ENCODE peak calls at places on chromosomes 4 and X, in eight cellular contexts. K, T, D, W, U, F, H and O are unnamed samples.

GRCh38 chrX:8194216-8194615 is 23.1 kb upstream of the VCX2 start:
- DNase-seq in K (no peak), T (no peak), D (no peak), W (no peak), U (no peak), F (no peak), H (no peak), O (no peak)

GRCh38 chr4:151231915-151232595 is 44.9 kb upstream of the PRSS48 start:
- DNase-seq in K (no peak), T (no peak), D (no peak), W (no peak), U (no peak), F (peak), H (peak), O (no peak)

GRCh38 chr4:124143632-124144031 is 568.9 kb downstream of the ANKRD50 start:
- DNase-seq in K (no peak), T (no peak), D (no peak), W (no peak), U (no peak), F (no peak), H (no peak), O (no peak)

GRCh38 chr4:14906805-14907204 is 95.5 kb upstream of the CPEB2 start:
- DNase-seq in K (no peak), T (no peak), D (no peak), W (no peak), U (no peak), F (no peak), H (no peak), O (no peak)

GRCh38 chr4:169398294-169398693 is 127.5 kb upstream of the SH3RF1 start:
- DNase-seq in K (no peak), T (peak), D (peak), W (no peak), U (no peak), F (peak), H (no peak), O (peak)

GRCh38 chr4:83189631-83190136 is 75.2 kb upstream of the PLAC8 start:
- DNase-seq in K (no peak), T (no peak), D (no peak), W (no peak), U (no peak), F (peak), H (no peak), O (no peak)

GRCh38 chr4:76300012-76300411 is 6.5 kb upstream of the STBD1 start:
- DNase-seq in K (no peak), T (no peak), D (no peak), W (no peak), U (no peak), F (no peak), H (no peak), O (no peak)

GRCh38 chr4:33369366-33369899 is 2649.3 kb downstream of the PCDH7 start:
- DNase-seq in K (no peak), T (peak), D (peak), W (no peak), U (no peak), F (peak), H (no peak), O (peak)

GRCh38 chrX:40468033-40468979 is 112.5 kb upstream of the ATP6AP2 start:
- DNase-seq in K (no peak), T (no peak), D (peak), W (peak), U (no peak), F (peak), H (peak), O (no peak)

GRCh38 chr4:23728393-23728792 is 161.5 kb downstream of the PPARGC1A start:
- DNase-seq in K (no peak), T (peak), D (peak), W (peak), U (no peak), F (peak), H (no peak), O (peak)

GRCh38 chr4:156185514-156185913 is 231.8 kb upstream of the CTSO start:
- DNase-seq in K (no peak), T (no peak), D (no peak), W (no peak), U (no peak), F (no peak), H (no peak), O (no peak)

GRCh38 chr4:85200106-85200505 is 233.6 kb upstream of the WDFY3 start:
- DNase-seq in K (no peak), T (no peak), D (no peak), W (no peak), U (no peak), F (no peak), H (no peak), O (no peak)

GRCh38 chr4:1448589-1449420 is 42.6 kb upstream of the NKX1-1 start:
- DNase-seq in K (no peak), T (no peak), D (no peak), W (no peak), U (no peak), F (no peak), H (no peak), O (no peak)

GRCh38 chr4:159685406-159686092 is 582.7 kb downstream of the RAPGEF2 start:
- DNase-seq in K (no peak), T (no peak), D (no peak), W (no peak), U (no peak), F (peak), H (no peak), O (peak)

GRCh38 chr4:6478546-6479220 is 6.3 kb upstream of the PPP2R2C start:
- DNase-seq in K (no peak), T (no peak), D (no peak), W (no peak), U (no peak), F (no peak), H (no peak), O (no peak)

GRCh38 chr4:65597697-65598096 is 72.6 kb downstream of the EPHA5 start:
- DNase-seq in K (no peak), T (no peak), D (no peak), W (no peak), U (no peak), F (no peak), H (no peak), O (no peak)

GRCh38 chr4:1045193-1045594 is 33.8 kb downstream of the FGFRL1 start:
- DNase-seq in K (peak), T (no peak), D (no peak), W (no peak), U (peak), F (no peak), H (no peak), O (no peak)

GRCh38 chr4:3174371-3175338 is 74.3 kb upstream of the MSANTD1 start:
- DNase-seq in K (no peak), T (no peak), D (no peak), W (no peak), U (no peak), F (no peak), H (no peak), O (no peak)

GRCh38 chr4:118917582-118917981 is 28.9 kb downstream of the SYNPO2 start:
- DNase-seq in K (no peak), T (no peak), D (peak), W (no peak), U (no peak), F (peak), H (no peak), O (no peak)

GRCh38 chrX:87636533-87636932 is 118.9 kb downstream of the KLHL4 start:
- DNase-seq in K (no peak), T (no peak), D (no peak), W (no peak), U (no peak), F (no peak), H (no peak), O (no peak)

GRCh38 chrX:18377802-18378201 is 23.3 kb upstream of the SCML2 start:
- DNase-seq in K (no peak), T (no peak), D (peak), W (no peak), U (no peak), F (peak), H (peak), O (no peak)

GRCh38 chr4:55635282-55635681 is 816 bp downstream of the NMU start:
- DNase-seq in K (no peak), T (no peak), D (no peak), W (no peak), U (no peak), F (no peak), H (no peak), O (no peak)

GRCh38 chrX:155968106-155968714 is 29.3 kb upstream of the IL9R start:
- DNase-seq in K (no peak), T (no peak), D (no peak), W (no peak), U (no peak), F (no peak), H (peak), O (no peak)

GRCh38 chr4:71093745-71094144 is 100.3 kb downstream of the DCK start:
- DNase-seq in K (no peak), T (no peak), D (no peak), W (no peak), U (no peak), F (no peak), H (no peak), O (no peak)

GRCh38 chr4:112889619-112890294 is 159.7 kb upstream of the ANK2 start:
- DNase-seq in K (no peak), T (no peak), D (peak), W (no peak), U (no peak), F (peak), H (no peak), O (no peak)

GRCh38 chrX:107117993-107118321 is 665 bp downstream of the RBM41 start:
- DNase-seq in K (no peak), T (no peak), D (no peak), W (no peak), U (no peak), F (peak), H (no peak), O (no peak)

GRCh38 chr4:53019485-53020382 is 157.6 kb downstream of the RASL11B start:
- DNase-seq in K (no peak), T (no peak), D (peak), W (no peak), U (no peak), F (peak), H (no peak), O (no peak)

GRCh38 chrX:118183606-118184005 is 67.0 kb upstream of the KLHL13 start:
- DNase-seq in K (no peak), T (no peak), D (no peak), W (no peak), U (no peak), F (no peak), H (no peak), O (no peak)

GRCh38 chr4:145545538-145546224 is 64.0 kb downstream of the SMAD1 start:
- DNase-seq in K (no peak), T (peak), D (peak), W (peak), U (no peak), F (peak), H (no peak), O (peak)

GRCh38 chr4:151233600-151233999 is 43.4 kb upstream of the PRSS48 start:
- DNase-seq in K (no peak), T (no peak), D (no peak), W (no peak), U (no peak), F (no peak), H (peak), O (no peak)

GRCh38 chr4:168737441-168738176 is 240.8 kb downstream of the PALLD start:
- DNase-seq in K (no peak), T (peak), D (no peak), W (no peak), U (no peak), F (peak), H (no peak), O (peak)

GRCh38 chrX:100407147-100407783 is 2.8 kb downstream of the PCDH19 start:
- DNase-seq in K (no peak), T (no peak), D (no peak), W (no peak), U (peak), F (no peak), H (no peak), O (no peak)

GRCh38 chr4:153822316-153822715 is 33.4 kb upstream of the SFRP2 start:
- DNase-seq in K (no peak), T (no peak), D (no peak), W (no peak), U (no peak), F (no peak), H (no peak), O (no peak)

GRCh38 chrX:49186125-49187027 is at the start of gene PRICKLE3:
- DNase-seq in K (no peak), T (no peak), D (peak), W (no peak), U (peak), F (peak), H (peak), O (no peak)

GRCh38 chrX:45479196-45479834 is 278.6 kb upstream of the DIPK2B start:
- DNase-seq in K (no peak), T (peak), D (peak), W (peak), U (no peak), F (peak), H (no peak), O (peak)

GRCh38 chr4:132596186-132596585 is 552.9 kb upstream of the PCDH10 start:
- DNase-seq in K (no peak), T (no peak), D (no peak), W (no peak), U (no peak), F (no peak), H (no peak), O (no peak)

GRCh38 chrX:131746491-131746968 is 202.7 kb downstream of the OR13H1 start:
- DNase-seq in K (no peak), T (no peak), D (no peak), W (peak), U (peak), F (no peak), H (peak), O (peak)

GRCh38 chrX:131739823-131740222 is 195.9 kb downstream of the OR13H1 start:
- DNase-seq in K (no peak), T (no peak), D (peak), W (no peak), U (no peak), F (peak), H (no peak), O (no peak)

GRCh38 chrX:131745942-131746489 is 202.1 kb downstream of the OR13H1 start:
- DNase-seq in K (no peak), T (no peak), D (no peak), W (no peak), U (no peak), F (no peak), H (no peak), O (no peak)

DNA sequence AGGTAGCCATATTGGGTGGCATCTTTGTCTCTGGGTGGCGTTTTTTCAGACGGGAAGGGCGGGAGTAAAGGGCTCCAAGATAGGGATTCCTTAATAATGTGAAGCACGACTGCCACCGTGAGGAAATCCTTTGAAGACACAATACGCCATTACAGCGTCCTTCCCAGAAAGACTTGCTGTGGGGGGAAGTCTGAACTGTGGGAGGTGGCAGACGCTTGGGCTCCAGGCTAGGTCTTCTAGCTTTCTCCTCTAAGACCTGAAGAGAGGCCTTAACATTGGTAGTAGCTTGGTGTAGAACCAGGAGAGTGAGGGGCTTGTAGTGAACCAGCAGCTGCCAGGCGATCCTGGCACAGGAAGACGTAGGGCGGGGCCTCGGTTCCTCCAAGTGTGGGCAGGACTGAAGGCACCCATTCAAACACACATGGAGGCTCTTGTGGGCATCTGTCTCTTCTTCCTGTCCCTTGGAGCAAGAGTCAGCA is 197.3 kb downstream of the OR13H1 start:
- DNase-seq in K (no peak), T (no peak), D (no peak), W (no peak), U (peak), F (no peak), H (peak), O (peak)
- H3K4me3 ChIP-seq in K (no peak), T (no peak), D (no peak), W (no peak), U (peak), F (no peak), H (peak), O (peak)

DNA sequence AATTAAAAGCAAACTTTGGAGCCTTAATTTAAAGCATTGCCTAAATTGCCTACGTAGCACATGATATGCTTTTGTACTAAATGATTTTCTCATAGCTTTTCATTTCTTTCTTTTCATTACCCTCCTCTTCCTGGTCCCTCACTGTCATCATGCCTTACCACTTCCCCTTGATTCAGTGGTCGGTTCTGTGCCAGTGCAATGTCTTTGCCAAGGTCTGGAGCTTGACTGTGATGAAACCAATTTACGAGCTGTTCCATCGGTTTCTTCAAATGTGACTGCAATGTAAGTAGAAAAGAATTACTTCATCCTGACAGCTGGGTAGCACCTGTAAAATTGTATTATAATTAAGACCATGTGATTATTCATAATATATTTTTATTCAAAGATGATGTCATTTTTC is 72.5 kb downstream of the C4orf46 start:
- DNase-seq in K (no peak), T (no peak), D (no peak), W (no peak), U (no peak), F (no peak), H (no peak), O (no peak)
- TF ChIP-seq CTCF in K (no peak), T (no peak), D (no peak), W (no peak), U (no peak), F (no peak), H (no peak), O (no peak)

DNA sequence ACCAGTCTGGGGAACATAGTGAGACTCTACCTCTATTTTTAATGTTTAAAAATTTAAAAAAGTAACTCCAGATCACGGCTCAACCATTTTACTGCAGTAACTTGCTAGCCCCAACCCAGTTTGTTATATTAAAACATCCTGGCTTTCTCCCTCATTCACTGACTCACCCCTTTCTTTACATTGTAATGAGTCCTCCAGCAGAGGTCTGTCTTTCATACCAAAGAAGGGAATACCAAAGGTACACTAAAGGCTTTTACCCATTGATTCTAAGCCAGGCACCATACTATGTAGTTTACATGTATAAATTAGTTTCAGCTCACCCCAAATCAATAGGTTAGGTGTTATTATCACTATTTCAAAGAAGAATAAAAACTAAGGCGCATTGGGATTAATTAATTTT is 286.9 kb downstream of the PACRGL start:
- DNase-seq in K (no peak), T (no peak), D (no peak), W (no peak), U (no peak), F (no peak), H (no peak), O (no peak)
- H3K4me3 ChIP-seq in K (no peak), T (no peak), D (no peak), W (no peak), U (no peak), F (no peak), H (no peak), O (no peak)

GRCh38 chr4:41887322-41887721 is 47.9 kb upstream of the TMEM33 start:
- DNase-seq in K (no peak), T (no peak), D (no peak), W (no peak), U (no peak), F (no peak), H (no peak), O (no peak)
- TF ChIP-seq CTCF in K (no peak), T (no peak), D (no peak), W (no peak), U (no peak), F (no peak), H (no peak), O (no peak)

DNA sequence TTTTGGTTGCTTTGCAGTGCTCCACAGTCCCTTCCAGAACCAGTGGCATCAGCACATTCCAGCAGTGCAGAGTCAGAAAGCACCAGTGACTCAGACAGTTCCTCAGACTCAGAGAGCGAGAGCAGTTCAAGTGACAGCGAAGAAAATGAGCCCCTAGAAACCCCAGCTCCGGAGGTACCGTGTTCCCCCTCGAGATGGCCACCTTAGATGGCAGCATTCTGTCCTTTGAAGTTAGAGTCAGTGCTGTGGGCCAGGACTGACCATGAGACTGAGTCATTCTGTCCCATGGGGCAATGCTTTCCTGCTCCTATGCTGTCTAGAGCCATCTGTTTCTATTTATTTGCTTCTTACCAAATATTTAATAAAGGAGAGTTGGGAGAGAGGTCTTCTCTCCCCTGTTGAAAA is 112.3 kb downstream of the KLHL8 start:
- DNase-seq in K (no peak), T (no peak), D (peak), W (peak), U (no peak), F (peak), H (no peak), O (peak)
- H3K4me3 ChIP-seq in K (no peak), T (peak), D (no peak), W (no peak), U (no peak), F (no peak), H (no peak), O (no peak)

GRCh38 chrX:47619486-47620302 is at the start of gene SYN1:
- DNase-seq in K (no peak), T (peak), D (peak), W (no peak), U (peak), F (peak), H (peak), O (peak)
- TF ChIP-seq CTCF in K (no peak), T (no peak), D (no peak), W (peak), U (no peak), F (peak), H (peak), O (peak)

DNA sequence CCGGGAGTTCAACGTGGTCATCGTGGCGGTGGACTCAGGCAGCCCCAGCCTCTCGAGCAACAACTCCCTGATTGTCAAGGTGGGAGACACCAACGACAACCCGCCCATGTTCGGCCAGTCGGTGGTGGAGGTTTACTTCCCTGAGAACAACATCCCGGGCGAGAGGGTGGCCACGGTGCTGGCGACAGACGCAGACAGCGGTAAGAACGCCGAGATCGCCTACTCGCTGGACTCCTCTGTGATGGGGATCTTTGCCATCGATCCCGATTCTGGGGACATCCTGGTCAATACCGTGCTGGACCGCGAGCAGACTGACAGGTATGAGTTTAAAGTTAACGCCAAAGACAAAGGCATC is 2.7 kb downstream of the PCDH7 start:
- DNase-seq in K (no peak), T (no peak), D (no peak), W (no peak), U (no peak), F (no peak), H (peak), O (no peak)
- H3K4me3 ChIP-seq in K (peak), T (peak), D (peak), W (peak), U (no peak), F (peak), H (no peak), O (peak)

GRCh38 chr4:38873290-38873949 is 5.8 kb downstream of the FAM114A1 start:
- DNase-seq in K (no peak), T (no peak), D (no peak), W (no peak), U (no peak), F (no peak), H (no peak), O (no peak)
- TF ChIP-seq CTCF in K (no peak), T (no peak), D (peak), W (no peak), U (no peak), F (peak), H (no peak), O (peak)

GRCh38 chr4:26786916-26787315 is 73.7 kb upstream of the STIM2 start:
- DNase-seq in K (no peak), T (no peak), D (no peak), W (no peak), U (no peak), F (no peak), H (no peak), O (no peak)
- H3K4me3 ChIP-seq in K (no peak), T (no peak), D (no peak), W (no peak), U (no peak), F (no peak), H (no peak), O (no peak)

GRCh38 chrX:133958997-133959688 is 26.3 kb downstream of the GPC3 start:
- DNase-seq in K (no peak), T (no peak), D (peak), W (no peak), U (no peak), F (no peak), H (no peak), O (no peak)
- TF ChIP-seq CTCF in K (peak), T (no peak), D (peak), W (no peak), U (no peak), F (peak), H (no peak), O (no peak)